ENCODE peak calls at places on chromosome 4, in eight cellular contexts. I, O, W, Z, C, V, T and U are unnamed samples.
A peak's percentile ranks its signal among the peaks of the same experiment; 100 is the strongest.

GRCh38 chr4:93764647-93765246 is 63.8 kb upstream of the ATOH1 start:
- DNase-seq in I (peak; percentile 55), O (peak; percentile 66), W (peak; percentile 38), Z (peak; percentile 58), C (peak; percentile 33), V (peak; percentile 65), T (peak; percentile 40), U (peak; percentile 76)

GRCh38 chr4:79650794-79651431 is 242.9 kb upstream of the GK2 start:
- DNase-seq in I (no peak), O (peak; percentile 30), W (no peak), Z (peak; percentile 62), C (no peak), V (no peak), T (no peak), U (no peak)

GRCh38 chr4:39526283-39526682 is 956 bp downstream of the UGDH start:
- DNase-seq in I (peak; percentile 33), O (no peak), W (peak; percentile 2), Z (no peak), C (peak; percentile 13), V (no peak), T (no peak), U (peak; percentile 6)

GRCh38 chr4:48068182-48068581 is 51.6 kb downstream of the NIPAL1 start:
- DNase-seq in I (no peak), O (no peak), W (no peak), Z (no peak), C (no peak), V (no peak), T (no peak), U (no peak)

GRCh38 chr4:145347684-145348083 is 134.0 kb upstream of the SMAD1 start:
- DNase-seq in I (no peak), O (no peak), W (no peak), Z (no peak), C (no peak), V (no peak), T (no peak), U (no peak)

GRCh38 chr4:67291639-67292038 is 253.7 kb downstream of the CENPC start:
- DNase-seq in I (no peak), O (no peak), W (no peak), Z (no peak), C (no peak), V (no peak), T (no peak), U (peak; percentile 12)

GRCh38 chr4:680091-680490 is 5.7 kb downstream of the MYL5 start:
- DNase-seq in I (no peak), O (no peak), W (no peak), Z (no peak), C (no peak), V (no peak), T (no peak), U (no peak)

GRCh38 chr4:25110653-25111329 is 49.5 kb downstream of the SEPSECS start:
- DNase-seq in I (no peak), O (no peak), W (no peak), Z (no peak), C (no peak), V (no peak), T (no peak), U (no peak)

GRCh38 chr4:173489514-173489913 is 40.5 kb downstream of the HAND2 start:
- DNase-seq in I (no peak), O (no peak), W (no peak), Z (peak; percentile 59), C (no peak), V (no peak), T (no peak), U (no peak)

GRCh38 chr4:19319607-19320006 is 932.1 kb upstream of the SLIT2 start:
- DNase-seq in I (peak; percentile 46), O (peak; percentile 23), W (no peak), Z (no peak), C (no peak), V (no peak), T (no peak), U (no peak)

GRCh38 chr4:153931804-153932203 is 142.9 kb upstream of the SFRP2 start:
- DNase-seq in I (no peak), O (no peak), W (no peak), Z (peak; percentile 82), C (no peak), V (peak; percentile 14), T (no peak), U (no peak)

GRCh38 chr4:70251945-70252277 is 9.5 kb downstream of the CSN3 start:
- DNase-seq in I (no peak), O (no peak), W (no peak), Z (no peak), C (no peak), V (no peak), T (no peak), U (no peak)

GRCh38 chr4:2793578-2793919 is 664 bp downstream of the SH3BP2 start:
- DNase-seq in I (peak; percentile 30), O (peak; percentile 58), W (no peak), Z (peak; percentile 93), C (peak; percentile 37), V (peak; percentile 63), T (peak; percentile 12), U (peak; percentile 58)

GRCh38 chr4:39732728-39733127 is 34.8 kb downstream of the UBE2K start:
- DNase-seq in I (no peak), O (no peak), W (no peak), Z (peak; percentile 90), C (no peak), V (no peak), T (no peak), U (peak; percentile 56)

GRCh38 chr4:28788929-28789490 is 1928.4 kb downstream of the STIM2 start:
- DNase-seq in I (no peak), O (peak; percentile 1), W (no peak), Z (peak; percentile 3), C (peak; percentile 3), V (no peak), T (no peak), U (peak; percentile 35)

GRCh38 chr4:36310793-36311192 is 29.4 kb downstream of the DTHD1 start:
- DNase-seq in I (no peak), O (no peak), W (no peak), Z (no peak), C (no peak), V (no peak), T (no peak), U (no peak)

DNA sequence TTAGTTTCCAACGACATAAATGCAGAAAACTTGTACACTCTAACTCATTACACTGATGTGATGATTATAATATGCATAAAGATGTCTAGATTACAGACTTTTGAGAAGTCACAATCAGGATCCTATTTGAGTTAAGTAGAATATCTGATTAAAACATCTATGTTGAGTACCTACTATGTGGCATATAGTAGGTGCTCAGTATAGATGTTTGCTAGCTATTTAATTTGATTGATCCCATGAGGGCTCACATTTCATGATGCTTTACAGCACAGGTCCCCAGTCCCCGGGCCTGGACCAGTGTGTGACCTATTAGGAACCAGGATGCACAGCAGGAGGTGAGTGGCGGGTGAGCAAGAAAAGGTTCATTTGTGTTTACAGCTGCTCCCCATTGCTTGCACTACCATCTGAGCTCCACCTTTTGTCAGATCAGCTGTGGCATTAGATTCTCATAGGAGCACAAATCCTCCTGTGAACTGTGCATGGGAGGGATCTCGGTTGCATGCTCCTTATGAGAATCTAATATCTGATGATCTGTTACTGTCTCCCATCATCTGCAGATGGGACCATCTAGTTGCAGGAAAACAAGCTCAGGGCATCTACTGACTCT is 33.0 kb upstream of the CXCL8 start:
- DNase-seq in I (no peak), O (no peak), W (no peak), Z (no peak), C (no peak), V (no peak), T (no peak), U (no peak)
- H3K27ac ChIP-seq in I (no peak overlapping the region), O (no peak overlapping the region), W (no peak overlapping the region), Z (peak overlapping the region; percentile 59), C (no peak overlapping the region), V (no peak overlapping the region), T (no peak overlapping the region), U (peak overlapping the region; percentile 96)

GRCh38 chr4:169071781-169072180 is 61.7 kb upstream of the CBR4 start:
- DNase-seq in I (no peak), O (no peak), W (no peak), Z (no peak), C (no peak), V (no peak), T (no peak), U (no peak)
- H3K4me1 ChIP-seq in I (peaks cover 16% of the 10 kb centered on the region), O (peaks cover 13% of the 10 kb centered on the region), W (no peaks in the 10 kb centered on the region), Z (peaks cover 19% of the 10 kb centered on the region), C (peaks cover 7% of the 10 kb centered on the region), V (peaks cover 10% of the 10 kb centered on the region), T (peaks cover 27% of the 10 kb centered on the region), U (peaks cover 32% of the 10 kb centered on the region)

GRCh38 chr4:15584785-15585184 is 70.4 kb downstream of the FBXL5 start:
- DNase-seq in I (no peak), O (no peak), W (no peak), Z (no peak), C (no peak), V (no peak), T (no peak), U (no peak)

GRCh38 chr4:15586046-15586445 is 69.1 kb downstream of the FBXL5 start:
- DNase-seq in I (no peak), O (no peak), W (no peak), Z (peak; percentile 4), C (no peak), V (no peak), T (no peak), U (no peak)

GRCh38 chr4:15587649-15588048 is 67.5 kb downstream of the FBXL5 start:
- DNase-seq in I (no peak), O (no peak), W (no peak), Z (peak; percentile 9), C (no peak), V (peak; percentile 12), T (no peak), U (no peak)

GRCh38 chr4:15585331-15585730 is 69.8 kb downstream of the FBXL5 start:
- DNase-seq in I (no peak), O (no peak), W (no peak), Z (no peak), C (no peak), V (no peak), T (no peak), U (no peak)
- TF ChIP-seq EZH2phosphoT487 in I (no peak), O (no peak), W (no peak), Z (no peak), C (no peak), V (no peak), T (no peak), U (no peak)

GRCh38 chr4:139209470-139210063 is 32.5 kb upstream of the ELF2 start:
- DNase-seq in I (no peak), O (no peak), W (no peak), Z (no peak), C (no peak), V (no peak), T (no peak), U (no peak)

GRCh38 chr4:139207247-139207646 is 30.2 kb upstream of the ELF2 start:
- DNase-seq in I (no peak), O (no peak), W (no peak), Z (no peak), C (no peak), V (no peak), T (no peak), U (no peak)

GRCh38 chr4:139210486-139210885 is 33.5 kb upstream of the ELF2 start:
- DNase-seq in I (no peak), O (no peak), W (no peak), Z (no peak), C (no peak), V (no peak), T (no peak), U (no peak)

GRCh38 chr4:139207873-139208403 is 30.9 kb upstream of the ELF2 start:
- DNase-seq in I (no peak), O (no peak), W (no peak), Z (peak; percentile 11), C (no peak), V (no peak), T (no peak), U (no peak)

GRCh38 chr4:139208404-139208945 is 31.5 kb upstream of the ELF2 start:
- DNase-seq in I (no peak), O (no peak), W (peak; percentile 27), Z (peak; percentile 93), C (no peak), V (no peak), T (no peak), U (no peak)
- H3K27ac ChIP-seq in I (no peak overlapping the region), O (no peak overlapping the region), W (no peak overlapping the region), Z (no peak overlapping the region), C (no peak overlapping the region), V (no peak overlapping the region), T (no peak overlapping the region), U (no peak overlapping the region)